ENCODE peak calls at places on chromosomes 2 and 18, in ten cellular contexts. One of them, this sample, is unnamed.

GRCh38 chr2:169676357-169676756 is 17.8 kb downstream of the CFAP210 start:
- DNase-seq in K562: no peak
- DNase-seq in sigmoid colon: no peak
- DNase-seq in A549: no peak
- DNase-seq in HepG2: no peak
- DNase-seq in tibial nerve: no peak
- DNase-seq in stomach: no peak
- DNase-seq in transverse colon: no peak
- DNase-seq in suprapubic skin: no peak
- DNase-seq in H1: no peak
- DNase-seq in this sample: no peak

GRCh38 chr2:1860931-1861330 is 116.6 kb upstream of the PXDN start:
- DNase-seq in K562: no peak
- DNase-seq in sigmoid colon: no peak
- DNase-seq in A549: no peak
- DNase-seq in HepG2: no peak
- DNase-seq in tibial nerve: no peak
- DNase-seq in stomach: no peak
- DNase-seq in transverse colon: no peak
- DNase-seq in suprapubic skin: no peak
- DNase-seq in H1: no peak
- DNase-seq in this sample: no peak

GRCh38 chr2:1622521-1623200 is 121.7 kb downstream of the PXDN start:
- DNase-seq in K562: no peak
- DNase-seq in sigmoid colon: peak
- DNase-seq in A549: no peak
- DNase-seq in HepG2: no peak
- DNase-seq in tibial nerve: no peak
- DNase-seq in stomach: no peak
- DNase-seq in transverse colon: no peak
- DNase-seq in suprapubic skin: peak
- DNase-seq in H1: no peak
- DNase-seq in this sample: no peak

GRCh38 chr2:208984376-208985100 is 439.3 kb upstream of the MAP2 start:
- DNase-seq in K562: no peak
- DNase-seq in sigmoid colon: no peak
- DNase-seq in A549: no peak
- DNase-seq in HepG2: no peak
- DNase-seq in tibial nerve: no peak
- DNase-seq in stomach: no peak
- DNase-seq in transverse colon: no peak
- DNase-seq in suprapubic skin: no peak
- DNase-seq in H1: no peak
- DNase-seq in this sample: no peak

GRCh38 chr2:53519925-53520629 is 247.5 kb upstream of the CHAC2 start:
- DNase-seq in K562: no peak
- DNase-seq in sigmoid colon: no peak
- DNase-seq in A549: no peak
- DNase-seq in HepG2: no peak
- DNase-seq in tibial nerve: no peak
- DNase-seq in stomach: no peak
- DNase-seq in transverse colon: no peak
- DNase-seq in suprapubic skin: no peak
- DNase-seq in H1: no peak
- DNase-seq in this sample: no peak

GRCh38 chr2:62662548-62662947 is 43.0 kb upstream of the EHBP1 start:
- DNase-seq in K562: no peak
- DNase-seq in sigmoid colon: no peak
- DNase-seq in A549: no peak
- DNase-seq in HepG2: no peak
- DNase-seq in tibial nerve: no peak
- DNase-seq in stomach: no peak
- DNase-seq in transverse colon: no peak
- DNase-seq in suprapubic skin: no peak
- DNase-seq in H1: no peak
- DNase-seq in this sample: peak

GRCh38 chr2:196718796-196719564 is 79.5 kb downstream of the CCDC150 start:
- DNase-seq in K562: peak
- DNase-seq in sigmoid colon: no peak
- DNase-seq in A549: peak
- DNase-seq in HepG2: peak
- DNase-seq in tibial nerve: peak
- DNase-seq in stomach: no peak
- DNase-seq in transverse colon: no peak
- DNase-seq in suprapubic skin: no peak
- DNase-seq in H1: no peak
- DNase-seq in this sample: no peak

GRCh38 chr2:66582975-66583842 is 148.3 kb downstream of the MEIS1 start:
- DNase-seq in K562: no peak
- DNase-seq in sigmoid colon: peak
- DNase-seq in A549: no peak
- DNase-seq in HepG2: no peak
- DNase-seq in tibial nerve: no peak
- DNase-seq in stomach: no peak
- DNase-seq in transverse colon: no peak
- DNase-seq in suprapubic skin: no peak
- DNase-seq in H1: no peak
- DNase-seq in this sample: peak

GRCh38 chr18:32469190-32469611 is 1.5 kb downstream of the GAREM1 start:
- DNase-seq in K562: no peak
- DNase-seq in sigmoid colon: peak
- DNase-seq in A549: peak
- DNase-seq in HepG2: peak
- DNase-seq in tibial nerve: no peak
- DNase-seq in stomach: peak
- DNase-seq in transverse colon: peak
- DNase-seq in suprapubic skin: no peak
- DNase-seq in H1: no peak
- DNase-seq in this sample: peak

GRCh38 chr2:240628507-240629418 is 3.5 kb downstream of the GPR35 start:
- DNase-seq in K562: no peak
- DNase-seq in sigmoid colon: peak
- DNase-seq in A549: no peak
- DNase-seq in HepG2: no peak
- DNase-seq in tibial nerve: no peak
- DNase-seq in stomach: no peak
- DNase-seq in transverse colon: peak
- DNase-seq in suprapubic skin: peak
- DNase-seq in H1: no peak
- DNase-seq in this sample: peak

GRCh38 chr18:26415041-26415440 is 133.3 kb downstream of the KCTD1 start:
- DNase-seq in K562: no peak
- DNase-seq in sigmoid colon: no peak
- DNase-seq in A549: no peak
- DNase-seq in HepG2: no peak
- DNase-seq in tibial nerve: no peak
- DNase-seq in stomach: no peak
- DNase-seq in transverse colon: no peak
- DNase-seq in suprapubic skin: no peak
- DNase-seq in H1: no peak
- DNase-seq in this sample: no peak

GRCh38 chr18:48835119-48835518 is 115.6 kb downstream of the SMAD7 start:
- DNase-seq in K562: no peak
- DNase-seq in sigmoid colon: no peak
- DNase-seq in A549: no peak
- DNase-seq in HepG2: no peak
- DNase-seq in tibial nerve: no peak
- DNase-seq in stomach: no peak
- DNase-seq in transverse colon: no peak
- DNase-seq in suprapubic skin: peak
- DNase-seq in H1: no peak
- DNase-seq in this sample: no peak
- H3K27ac ChIP-seq in K562: no peak
- H3K27ac ChIP-seq in sigmoid colon: no peak
- H3K27ac ChIP-seq in A549: peak
- H3K27ac ChIP-seq in HepG2: no peak
- H3K27ac ChIP-seq in tibial nerve: no peak
- H3K27ac ChIP-seq in stomach: peak
- H3K27ac ChIP-seq in transverse colon: no peak
- H3K27ac ChIP-seq in suprapubic skin: no peak
- H3K27ac ChIP-seq in H1: no peak
- H3K27ac ChIP-seq in this sample: no peak

GRCh38 chr2:135836596-135836995 is 388 bp downstream of the LCT start:
- DNase-seq in K562: no peak
- DNase-seq in sigmoid colon: no peak
- DNase-seq in A549: no peak
- DNase-seq in HepG2: no peak
- DNase-seq in tibial nerve: no peak
- DNase-seq in stomach: no peak
- DNase-seq in transverse colon: no peak
- DNase-seq in suprapubic skin: no peak
- DNase-seq in H1: no peak
- DNase-seq in this sample: no peak
- TF ChIP-seq EP300 in K562: no peak
- TF ChIP-seq EP300 in sigmoid colon: no peak
- TF ChIP-seq EP300 in A549: no peak
- TF ChIP-seq EP300 in HepG2: no peak
- TF ChIP-seq EP300 in tibial nerve: no peak
- TF ChIP-seq EP300 in stomach: no peak
- TF ChIP-seq EP300 in transverse colon: no peak
- TF ChIP-seq EP300 in suprapubic skin: no peak
- TF ChIP-seq EP300 in H1: no peak
- TF ChIP-seq EP300 in this sample: no peak

GRCh38 chr18:34710430-34711386 is 610 bp downstream of the DTNA start:
- DNase-seq in K562: no peak
- DNase-seq in sigmoid colon: no peak
- DNase-seq in A549: no peak
- DNase-seq in HepG2: no peak
- DNase-seq in tibial nerve: no peak
- DNase-seq in stomach: no peak
- DNase-seq in transverse colon: no peak
- DNase-seq in suprapubic skin: no peak
- DNase-seq in H1: no peak
- DNase-seq in this sample: peak
- H3K27ac ChIP-seq in K562: no peak
- H3K27ac ChIP-seq in sigmoid colon: peak
- H3K27ac ChIP-seq in A549: no peak
- H3K27ac ChIP-seq in HepG2: no peak
- H3K27ac ChIP-seq in tibial nerve: peak
- H3K27ac ChIP-seq in stomach: peak
- H3K27ac ChIP-seq in transverse colon: peak
- H3K27ac ChIP-seq in suprapubic skin: peak
- H3K27ac ChIP-seq in H1: no peak
- H3K27ac ChIP-seq in this sample: no peak

GRCh38 chr2:236939751-236940229 is 145.9 kb upstream of the COPS8 start:
- DNase-seq in K562: no peak
- DNase-seq in sigmoid colon: no peak
- DNase-seq in A549: no peak
- DNase-seq in HepG2: no peak
- DNase-seq in tibial nerve: no peak
- DNase-seq in stomach: no peak
- DNase-seq in transverse colon: no peak
- DNase-seq in suprapubic skin: no peak
- DNase-seq in H1: no peak
- DNase-seq in this sample: no peak
- TF ChIP-seq EP300 in K562: no peak
- TF ChIP-seq EP300 in sigmoid colon: no peak
- TF ChIP-seq EP300 in A549: no peak
- TF ChIP-seq EP300 in HepG2: no peak
- TF ChIP-seq EP300 in tibial nerve: no peak
- TF ChIP-seq EP300 in stomach: no peak
- TF ChIP-seq EP300 in transverse colon: no peak
- TF ChIP-seq EP300 in suprapubic skin: no peak
- TF ChIP-seq EP300 in H1: no peak
- TF ChIP-seq EP300 in this sample: no peak

GRCh38 chr2:80304522-80304878 is at the start of gene LRRTM1:
- DNase-seq in K562: peak
- DNase-seq in sigmoid colon: no peak
- DNase-seq in A549: no peak
- DNase-seq in HepG2: no peak
- DNase-seq in tibial nerve: no peak
- DNase-seq in stomach: no peak
- DNase-seq in transverse colon: peak
- DNase-seq in suprapubic skin: no peak
- DNase-seq in H1: no peak
- DNase-seq in this sample: no peak
- H3K27ac ChIP-seq in K562: no peak
- H3K27ac ChIP-seq in sigmoid colon: peak
- H3K27ac ChIP-seq in A549: no peak
- H3K27ac ChIP-seq in HepG2: no peak
- H3K27ac ChIP-seq in tibial nerve: peak
- H3K27ac ChIP-seq in stomach: no peak
- H3K27ac ChIP-seq in transverse colon: no peak
- H3K27ac ChIP-seq in suprapubic skin: no peak
- H3K27ac ChIP-seq in H1: no peak
- H3K27ac ChIP-seq in this sample: no peak

DNA sequence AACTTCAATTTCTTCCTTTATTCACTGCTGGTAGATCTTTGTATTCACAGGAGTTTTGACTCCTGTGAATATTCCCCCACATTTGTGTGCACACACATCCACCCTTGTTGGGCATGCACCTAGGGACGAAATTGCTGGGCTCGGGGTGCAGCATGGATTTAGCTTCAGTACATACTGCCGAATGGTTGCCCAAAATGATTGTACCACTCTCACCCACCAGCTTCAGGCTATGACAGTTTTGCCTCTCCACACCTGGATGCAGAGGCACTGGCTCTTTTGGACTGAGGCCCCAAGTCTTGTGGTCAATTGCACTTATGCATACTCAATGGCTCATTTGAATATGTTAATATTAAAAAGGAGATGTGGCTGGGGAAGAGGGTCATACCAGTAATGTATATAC is 65.1 kb upstream of the ODC1 start:
- DNase-seq in K562: no peak
- DNase-seq in sigmoid colon: no peak
- DNase-seq in A549: no peak
- DNase-seq in HepG2: no peak
- DNase-seq in tibial nerve: no peak
- DNase-seq in stomach: no peak
- DNase-seq in transverse colon: no peak
- DNase-seq in suprapubic skin: peak
- DNase-seq in H1: no peak
- DNase-seq in this sample: no peak
- TF ChIP-seq EP300 in K562: no peak
- TF ChIP-seq EP300 in sigmoid colon: no peak
- TF ChIP-seq EP300 in A549: no peak
- TF ChIP-seq EP300 in HepG2: no peak
- TF ChIP-seq EP300 in tibial nerve: no peak
- TF ChIP-seq EP300 in stomach: no peak
- TF ChIP-seq EP300 in transverse colon: no peak
- TF ChIP-seq EP300 in suprapubic skin: no peak
- TF ChIP-seq EP300 in H1: no peak
- TF ChIP-seq EP300 in this sample: no peak

This sample was measured in ovary.